ENCODE peak calls at places on chromosomes 16 and 17, in nine cellular contexts. L is Panc1, Q is stomach, Y is upper lobe of left lung, A is bronchial epithelial cell, S is IMR-90, G is lower leg skin, B is fibroblast of lung, O is cardiac fibroblast. U is an unnamed sample.

GRCh38 chr16:87392823-87393679 is 915 bp downstream of the MAP1LC3B start:
- DNase-seq in Q (peak; percentile 53), A (peak; percentile 46), O (peak; percentile 55), S (peak; percentile 47), L (no peak), Y (peak; percentile 60), G (peak; percentile 92), B (peak; percentile 59), U (no peak)

GRCh38 chr17:37742762-37743611 is 1.9 kb downstream of the HNF1B start:
- DNase-seq in L (no peak), A (no peak), Y (no peak), Q (peak; percentile 54), O (no peak), G (no peak), B (no peak), S (no peak), U (no peak)

GRCh38 chr17:31369266-31369665 is 22.2 kb upstream of the RAB11FIP4 start:
- DNase-seq in O (no peak), Y (no peak), G (no peak), S (peak; percentile 48), A (no peak), L (no peak), Q (no peak), B (peak; percentile 45), U (no peak)

GRCh38 chr16:12009462-12009861 is 32.9 kb downstream of the SNX29 start:
- DNase-seq in S (no peak), G (no peak), B (no peak), O (no peak), A (no peak), Y (no peak), Q (no peak), L (no peak), U (no peak)

GRCh38 chr16:75062135-75062943 is 54.2 kb downstream of the LDHD start:
- DNase-seq in S (peak; percentile 69), O (peak; percentile 47), Q (peak; percentile 96), A (no peak), Y (peak; percentile 40), G (peak; percentile 82), L (no peak), B (peak; percentile 56), U (no peak)

GRCh38 chr17:20266806-20267458 is 200.4 kb downstream of the LGALS9B start:
- DNase-seq in L (no peak), Q (no peak), Y (no peak), G (no peak), B (peak; percentile 89), S (peak; percentile 91), A (peak; percentile 66), O (peak; percentile 82), U (peak; percentile 34)

GRCh38 chr17:12918132-12918531 is 99.7 kb downstream of the ELAC2 start:
- DNase-seq in Q (no peak), O (peak; percentile 33), B (no peak), G (no peak), S (no peak), Y (no peak), A (peak; percentile 60), L (no peak), U (no peak)

GRCh38 chr17:15169676-15170075 is 95.5 kb downstream of the PMP22 start:
- DNase-seq in Q (no peak), Y (no peak), S (peak; percentile 77), G (no peak), O (peak; percentile 4), B (peak; percentile 68), A (peak; percentile 40), L (no peak), U (no peak)

GRCh38 chr17:16439303-16439791 is 24.0 kb downstream of the TRPV2 start:
- DNase-seq in L (no peak), Y (peak; percentile 47), A (no peak), O (no peak), Q (no peak), S (no peak), B (peak; percentile 47), G (no peak), U (no peak)

GRCh38 chr17:16438173-16438556 is 22.8 kb downstream of the TRPV2 start:
- DNase-seq in B (no peak), S (no peak), G (no peak), Q (no peak), Y (no peak), O (no peak), A (no peak), L (no peak), U (no peak)

GRCh38 chr17:16438557-16439302 is 23.4 kb downstream of the TRPV2 start:
- DNase-seq in Y (peak; percentile 95), S (peak; percentile 100), B (peak; percentile 100), A (peak; percentile 97), L (peak; percentile 98), O (peak; percentile 100), Q (peak; percentile 95), G (peak; percentile 99), U (peak; percentile 99)

GRCh38 chr17:16440814-16441629 is 25.7 kb downstream of the TRPV2 start:
- DNase-seq in O (peak; percentile 28), Q (no peak), Y (no peak), A (no peak), S (no peak), G (no peak), B (peak; percentile 16), L (no peak), U (no peak)

DNA sequence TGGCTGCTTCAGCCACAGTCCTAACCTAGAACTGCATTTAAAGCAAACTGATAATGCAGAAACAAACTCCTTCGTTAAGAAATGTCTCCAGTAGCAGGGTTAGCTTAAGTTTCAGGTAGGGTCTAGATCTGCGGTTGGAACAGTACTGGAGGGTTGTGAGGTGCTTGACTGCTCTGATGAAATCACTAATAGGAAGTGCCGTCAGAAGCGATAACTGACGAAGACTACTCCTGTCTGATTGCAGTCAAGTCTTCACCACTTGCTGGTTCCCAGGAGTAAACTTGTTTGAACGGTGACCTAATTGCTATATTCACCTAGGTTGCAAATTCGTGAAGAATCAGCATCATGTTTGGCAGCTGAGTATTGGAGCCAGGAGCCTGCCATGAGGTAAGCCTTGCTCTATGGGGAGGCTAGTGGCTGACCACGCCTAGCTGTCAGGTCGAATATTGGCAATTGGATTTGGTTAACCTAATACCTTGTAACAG is 24.5 kb downstream of the TRPV2 start:
- DNase-seq in A (peak; percentile 55), Y (peak; percentile 49), O (peak; percentile 45), B (no peak), G (no peak), Q (no peak), S (no peak), L (no peak), U (no peak)
- H3K4me3 ChIP-seq in A (peak overlapping the region; percentile 69), Y (peak overlapping the region; percentile 60), O (peak overlapping the region; percentile 95), B (peak overlapping the region; percentile 96), G (peak overlapping the region; percentile 93), Q (peak overlapping the region; percentile 96), S (peak overlapping the region; percentile 67), L (peak overlapping the region; percentile 99), U (peak overlapping the region; percentile 92)

GRCh38 chr16:1691276-1691675 is 13.2 kb downstream of the JPT2 start:
- DNase-seq in G (no peak), Y (no peak), A (peak; percentile 88), S (peak; percentile 59), O (peak; percentile 62), L (no peak), B (peak; percentile 72), Q (no peak), U (no peak)
- TF ChIP-seq CTCF in G (no peak), Y (no peak), A (peak; percentile 28), S (peak; percentile 36), O (peak; percentile 37), L (no peak), B (peak; percentile 45), Q (no peak), U (peak; percentile 48)

GRCh38 chr16:3098459-3099394 is at the start of gene ZSCAN10:
- DNase-seq in G (no peak), Y (no peak), Q (no peak), S (no peak), O (no peak), B (no peak), L (no peak), A (no peak), U (no peak)

GRCh38 chr16:3101841-3102470 is 2.9 kb upstream of the ZSCAN10 start:
- DNase-seq in S (no peak), O (no peak), A (no peak), B (no peak), G (no peak), L (no peak), Q (no peak), Y (peak; percentile 40), U (no peak)

GRCh38 chr16:3099395-3099731 is 269 bp upstream of the ZSCAN10 start:
- DNase-seq in L (no peak), Y (no peak), O (no peak), G (no peak), Q (no peak), A (no peak), S (no peak), B (no peak), U (no peak)

GRCh38 chr16:3101018-3101840 is 2.1 kb upstream of the ZSCAN10 start:
- DNase-seq in L (no peak), G (no peak), Q (no peak), Y (peak; percentile 37), A (no peak), S (no peak), O (peak; percentile 33), B (no peak), U (no peak)

DNA sequence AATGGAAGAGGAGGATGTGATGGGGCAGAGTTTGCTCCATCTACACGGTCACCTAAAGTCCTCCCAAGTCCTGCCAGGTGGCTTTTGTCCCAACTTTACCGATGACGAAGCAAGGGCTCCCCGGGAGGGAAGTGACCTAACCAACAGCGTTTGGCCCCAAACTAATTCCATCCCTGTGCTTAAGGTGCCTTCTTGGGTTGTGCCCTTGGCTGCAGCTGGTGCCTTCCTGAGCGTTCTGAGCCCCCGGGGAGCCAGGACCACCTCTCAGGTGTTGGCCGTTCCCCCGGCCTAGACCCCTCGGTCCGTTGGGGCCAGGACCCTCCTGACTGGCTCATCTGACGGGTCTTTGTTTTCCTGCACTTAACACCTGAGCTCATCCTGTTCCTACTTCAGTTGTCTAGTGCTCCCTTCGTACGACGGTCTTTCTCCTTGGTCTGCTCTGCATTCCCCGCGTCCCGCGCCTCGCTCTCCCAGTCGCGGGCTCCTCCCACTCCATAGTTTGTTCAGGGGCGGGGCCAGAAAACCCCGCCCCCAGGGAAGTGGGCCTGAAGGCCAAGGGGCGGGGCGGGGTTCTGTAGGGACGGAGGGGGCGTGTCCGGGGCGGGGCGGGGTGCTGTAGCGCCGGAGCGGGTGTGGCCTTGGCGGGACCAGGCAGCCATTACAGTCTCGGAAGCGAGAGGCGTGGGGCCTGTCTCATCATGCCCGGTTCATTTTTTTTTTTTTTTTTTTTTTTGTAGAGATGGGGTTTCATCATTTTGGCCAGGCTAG is 822 bp upstream of the ZSCAN10 start:
- DNase-seq in G (peak; percentile 98), L (no peak), A (peak; percentile 80), O (peak; percentile 90), B (peak; percentile 72), Y (peak; percentile 97), S (peak; percentile 78), Q (peak; percentile 98), U (peak; percentile 38)
- H3K4me3 ChIP-seq in G (no peak overlapping the region), L (peak overlapping the region; percentile 7), A (peak overlapping the region; percentile 7), O (peak overlapping the region; percentile 13), B (peak overlapping the region; percentile 27), Y (peak overlapping the region; percentile 18), S (peak overlapping the region; percentile 31), Q (peak overlapping the region; percentile 26), U (peak overlapping the region; percentile 24)

GRCh38 chr17:5797447-5797846 is 213.1 kb upstream of the NLRP1 start:
- DNase-seq in A (no peak), S (no peak), O (no peak), B (no peak), G (no peak), L (no peak), Q (no peak), Y (no peak), U (no peak)

GRCh38 chr17:5789443-5789842 is 205.1 kb upstream of the NLRP1 start:
- DNase-seq in G (peak; percentile 54), Y (no peak), A (no peak), O (no peak), Q (no peak), L (no peak), B (peak; percentile 51), S (no peak), U (no peak)

GRCh38 chr17:5793899-5794298 is 209.6 kb upstream of the NLRP1 start:
- DNase-seq in Y (no peak), L (no peak), B (no peak), Q (no peak), G (no peak), A (peak; percentile 29), O (peak; percentile 57), S (no peak), U (no peak)

GRCh38 chr17:5794881-5795486 is 210.7 kb upstream of the NLRP1 start:
- DNase-seq in Q (no peak), G (no peak), B (no peak), Y (no peak), O (no peak), S (no peak), L (no peak), A (no peak), U (no peak)

GRCh38 chr17:5793157-5793556 is 208.8 kb upstream of the NLRP1 start:
- DNase-seq in Q (no peak), G (peak; percentile 25), Y (no peak), B (no peak), S (no peak), L (no peak), O (no peak), A (no peak), U (no peak)
- TF ChIP-seq CTCF in Q (peak; percentile 10), G (no peak), Y (no peak), B (peak; percentile 21), S (peak; percentile 5), L (peak; percentile 11), O (peak; percentile 34), A (no peak), U (peak; percentile 36)

U was measured in retinal pigment epithelial cell.